ENCODE peak calls at places on chromosomes 7 and 10, in seven cellular contexts. One of them, this sample, is unnamed.

GRCh38 chr7:16657656-16658279 is 11.8 kb downstream of the BZW2 start:
- DNase-seq in RWPE2: no peak
- DNase-seq in CD8-positive, alpha-beta T cell: no peak
- DNase-seq in A549: peak; percentile 33
- DNase-seq in brain microvascular endothelial cell: peak; percentile 81
- DNase-seq in bronchial epithelial cell: peak; percentile 51
- DNase-seq in fibroblast of lung: peak; percentile 83
- DNase-seq in this sample: peak; percentile 85

GRCh38 chr7:136266457-136266856 is 289.3 kb upstream of the MTPN start:
- DNase-seq in RWPE2: no peak
- DNase-seq in CD8-positive, alpha-beta T cell: no peak
- DNase-seq in A549: no peak
- DNase-seq in brain microvascular endothelial cell: no peak
- DNase-seq in bronchial epithelial cell: no peak
- DNase-seq in fibroblast of lung: no peak
- DNase-seq in this sample: no peak

GRCh38 chr7:28686418-28686800 is 271.7 kb downstream of the TRIL start:
- DNase-seq in RWPE2: no peak
- DNase-seq in CD8-positive, alpha-beta T cell: no peak
- DNase-seq in A549: no peak
- DNase-seq in brain microvascular endothelial cell: peak; percentile 68
- DNase-seq in bronchial epithelial cell: peak; percentile 72
- DNase-seq in fibroblast of lung: peak; percentile 88
- DNase-seq in this sample: peak; percentile 56

GRCh38 chr10:22894714-22895113 is 33.1 kb upstream of the ARMC3 start:
- DNase-seq in RWPE2: no peak
- DNase-seq in CD8-positive, alpha-beta T cell: no peak
- DNase-seq in A549: no peak
- DNase-seq in brain microvascular endothelial cell: no peak
- DNase-seq in bronchial epithelial cell: peak; percentile 2
- DNase-seq in fibroblast of lung: no peak
- DNase-seq in this sample: no peak

GRCh38 chr7:54115028-54115763 is 427.0 kb upstream of the VSTM2A start:
- DNase-seq in RWPE2: no peak
- DNase-seq in CD8-positive, alpha-beta T cell: no peak
- DNase-seq in A549: no peak
- DNase-seq in brain microvascular endothelial cell: no peak
- DNase-seq in bronchial epithelial cell: no peak
- DNase-seq in fibroblast of lung: no peak
- DNase-seq in this sample: no peak

GRCh38 chr7:155560196-155560595 is 13.8 kb upstream of the CNPY1 start:
- DNase-seq in RWPE2: no peak
- DNase-seq in CD8-positive, alpha-beta T cell: no peak
- DNase-seq in A549: no peak
- DNase-seq in brain microvascular endothelial cell: no peak
- DNase-seq in bronchial epithelial cell: no peak
- DNase-seq in fibroblast of lung: no peak
- DNase-seq in this sample: no peak

GRCh38 chr10:112209534-112210200 is 26.1 kb upstream of the GPAM start:
- DNase-seq in RWPE2: no peak
- DNase-seq in CD8-positive, alpha-beta T cell: no peak
- DNase-seq in A549: no peak
- DNase-seq in brain microvascular endothelial cell: no peak
- DNase-seq in bronchial epithelial cell: no peak
- DNase-seq in fibroblast of lung: peak; percentile 17
- DNase-seq in this sample: peak; percentile 77

GRCh38 chr10:79150444-79150754 is 81.6 kb downstream of the ZMIZ1 start:
- DNase-seq in RWPE2: no peak
- DNase-seq in CD8-positive, alpha-beta T cell: no peak
- DNase-seq in A549: no peak
- DNase-seq in brain microvascular endothelial cell: no peak
- DNase-seq in bronchial epithelial cell: no peak
- DNase-seq in fibroblast of lung: no peak
- DNase-seq in this sample: no peak

GRCh38 chr7:136174477-136174876 is 197.3 kb upstream of the MTPN start:
- DNase-seq in RWPE2: no peak
- DNase-seq in CD8-positive, alpha-beta T cell: no peak
- DNase-seq in A549: no peak
- DNase-seq in brain microvascular endothelial cell: no peak
- DNase-seq in bronchial epithelial cell: no peak
- DNase-seq in fibroblast of lung: no peak
- DNase-seq in this sample: no peak

DNA sequence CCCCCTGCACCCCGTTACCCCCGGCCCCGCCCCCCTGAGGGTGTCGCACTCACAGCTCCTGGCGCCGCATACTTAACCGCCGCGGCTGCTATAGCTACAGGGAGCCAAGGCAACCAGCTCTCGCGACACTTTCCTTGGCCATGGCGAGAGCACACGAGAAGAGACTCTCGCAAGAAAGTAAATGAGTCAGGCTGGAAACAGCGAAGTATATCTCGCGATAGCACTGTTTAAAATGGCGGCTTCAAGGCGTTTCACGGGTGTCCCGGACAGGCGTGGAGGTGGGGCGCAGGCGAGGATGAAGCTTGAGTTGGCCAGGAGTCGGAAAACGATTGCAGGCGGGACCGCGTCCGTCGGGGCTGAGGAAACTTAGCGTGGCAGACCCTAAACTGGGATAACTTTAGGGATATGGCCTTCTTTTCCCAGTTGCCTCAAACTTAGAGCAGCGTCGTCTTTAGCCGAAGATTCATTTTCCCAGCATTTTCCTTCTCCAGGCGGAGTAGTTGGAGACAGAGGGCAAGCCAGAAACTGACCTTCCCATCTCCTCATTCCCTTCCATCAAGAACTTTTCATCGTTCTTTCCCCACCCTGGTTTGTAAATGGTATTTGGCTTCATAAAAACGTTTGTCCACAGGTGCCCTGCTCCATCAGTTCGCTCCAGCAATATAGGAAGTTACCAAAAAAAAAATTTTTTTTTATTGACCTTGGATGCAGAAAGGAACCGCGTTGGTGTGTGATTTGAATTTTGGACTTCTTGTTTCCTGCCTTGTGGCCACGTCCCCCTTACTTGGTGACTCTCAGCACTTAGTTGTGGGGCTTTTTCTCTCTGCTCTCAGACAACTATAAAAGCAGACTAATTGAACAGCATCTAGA is 15.2 kb downstream of the MYOZ1 start:
- DNase-seq in RWPE2: peak; percentile 92
- DNase-seq in CD8-positive, alpha-beta T cell: peak; percentile 92
- DNase-seq in A549: peak; percentile 99
- DNase-seq in brain microvascular endothelial cell: peak; percentile 97
- DNase-seq in bronchial epithelial cell: peak; percentile 98
- DNase-seq in fibroblast of lung: peak; percentile 96
- DNase-seq in this sample: peak; percentile 99
- TF ChIP-seq CTCF in RWPE2: no peak
- TF ChIP-seq CTCF in CD8-positive, alpha-beta T cell: no peak
- TF ChIP-seq CTCF in A549: no peak
- TF ChIP-seq CTCF in brain microvascular endothelial cell: no peak
- TF ChIP-seq CTCF in bronchial epithelial cell: no peak
- TF ChIP-seq CTCF in fibroblast of lung: no peak
- TF ChIP-seq CTCF in this sample: no peak

GRCh38 chr10:46092523-46093195 is 46.6 kb upstream of the MSMB start:
- DNase-seq in RWPE2: no peak
- DNase-seq in CD8-positive, alpha-beta T cell: peak; percentile 43
- DNase-seq in A549: no peak
- DNase-seq in brain microvascular endothelial cell: no peak
- DNase-seq in bronchial epithelial cell: no peak
- DNase-seq in fibroblast of lung: no peak
- DNase-seq in this sample: no peak

GRCh38 chr10:46094197-46094500 is 48.1 kb upstream of the MSMB start:
- DNase-seq in RWPE2: no peak
- DNase-seq in CD8-positive, alpha-beta T cell: no peak
- DNase-seq in A549: no peak
- DNase-seq in brain microvascular endothelial cell: no peak
- DNase-seq in bronchial epithelial cell: no peak
- DNase-seq in fibroblast of lung: no peak
- DNase-seq in this sample: no peak

GRCh38 chr10:46096426-46096825 is 50.4 kb upstream of the MSMB start:
- DNase-seq in RWPE2: no peak
- DNase-seq in CD8-positive, alpha-beta T cell: no peak
- DNase-seq in A549: no peak
- DNase-seq in brain microvascular endothelial cell: peak; percentile 44
- DNase-seq in bronchial epithelial cell: peak; percentile 13
- DNase-seq in fibroblast of lung: no peak
- DNase-seq in this sample: no peak

GRCh38 chr10:46096909-46097575 is 51.0 kb upstream of the MSMB start:
- DNase-seq in RWPE2: no peak
- DNase-seq in CD8-positive, alpha-beta T cell: no peak
- DNase-seq in A549: no peak
- DNase-seq in brain microvascular endothelial cell: no peak
- DNase-seq in bronchial epithelial cell: no peak
- DNase-seq in fibroblast of lung: no peak
- DNase-seq in this sample: no peak

DNA sequence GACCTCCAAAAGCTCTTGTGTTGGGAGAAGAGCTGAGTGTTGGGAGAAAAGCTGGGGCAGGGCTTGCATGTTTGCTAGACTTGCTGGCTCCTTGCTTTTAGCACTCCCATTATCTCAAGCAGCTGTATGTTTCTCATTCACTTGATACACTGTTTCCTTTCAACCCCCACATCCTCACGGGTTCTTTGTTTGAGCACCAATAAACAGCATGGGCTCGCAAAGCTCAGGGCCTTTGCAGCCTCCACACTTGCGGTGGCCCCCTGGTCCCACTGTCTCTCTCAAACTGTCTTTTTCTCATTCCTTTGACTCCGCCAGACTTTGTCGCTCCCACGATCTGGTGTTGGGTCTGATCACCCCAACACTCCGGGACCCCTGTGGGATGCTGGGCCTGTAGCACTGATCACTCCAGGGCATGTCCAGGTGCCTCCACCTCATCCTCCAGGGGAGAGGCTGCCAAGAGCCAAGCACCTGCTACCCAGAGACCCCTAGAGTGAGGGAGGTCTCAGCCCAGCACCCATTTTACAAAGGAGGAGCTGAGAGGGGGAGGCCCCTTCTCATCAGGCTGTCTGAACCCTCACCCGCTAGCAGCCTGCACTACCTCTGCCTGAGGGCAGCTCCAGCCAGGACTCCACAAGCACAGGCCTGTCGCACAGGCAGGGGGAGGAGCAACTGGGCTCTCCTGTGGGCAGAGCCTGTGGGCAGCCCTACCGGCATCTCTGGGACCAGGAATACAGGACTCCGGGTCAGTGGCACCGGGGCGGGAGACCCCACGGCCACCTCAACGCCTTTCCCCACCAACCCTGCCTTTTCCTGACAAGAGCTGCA is 49.1 kb upstream of the MSMB start:
- DNase-seq in RWPE2: no peak
- DNase-seq in CD8-positive, alpha-beta T cell: no peak
- DNase-seq in A549: no peak
- DNase-seq in brain microvascular endothelial cell: no peak
- DNase-seq in bronchial epithelial cell: peak; percentile 47
- DNase-seq in fibroblast of lung: no peak
- DNase-seq in this sample: no peak
- H3K4me3 ChIP-seq in RWPE2: no peak overlapping the region
- H3K4me3 ChIP-seq in CD8-positive, alpha-beta T cell: peak overlapping the region; percentile 63
- H3K4me3 ChIP-seq in A549: no peak overlapping the region
- H3K4me3 ChIP-seq in brain microvascular endothelial cell: no peak overlapping the region
- H3K4me3 ChIP-seq in bronchial epithelial cell: no peak overlapping the region
- H3K4me3 ChIP-seq in fibroblast of lung: no peak overlapping the region
- H3K4me3 ChIP-seq in this sample: no peak overlapping the region

GRCh38 chr10:3034611-3035010 is 32.7 kb upstream of the PFKP start:
- DNase-seq in RWPE2: no peak
- DNase-seq in CD8-positive, alpha-beta T cell: no peak
- DNase-seq in A549: no peak
- DNase-seq in brain microvascular endothelial cell: no peak
- DNase-seq in bronchial epithelial cell: no peak
- DNase-seq in fibroblast of lung: no peak
- DNase-seq in this sample: no peak

GRCh38 chr10:3030765-3031164 is 36.6 kb upstream of the PFKP start:
- DNase-seq in RWPE2: no peak
- DNase-seq in CD8-positive, alpha-beta T cell: no peak
- DNase-seq in A549: no peak
- DNase-seq in brain microvascular endothelial cell: no peak
- DNase-seq in bronchial epithelial cell: no peak
- DNase-seq in fibroblast of lung: no peak
- DNase-seq in this sample: no peak

GRCh38 chr10:3028444-3028843 is 38.9 kb upstream of the PFKP start:
- DNase-seq in RWPE2: no peak
- DNase-seq in CD8-positive, alpha-beta T cell: no peak
- DNase-seq in A549: no peak
- DNase-seq in brain microvascular endothelial cell: no peak
- DNase-seq in bronchial epithelial cell: no peak
- DNase-seq in fibroblast of lung: no peak
- DNase-seq in this sample: no peak

GRCh38 chr10:3033925-3034324 is 33.4 kb upstream of the PFKP start:
- DNase-seq in RWPE2: no peak
- DNase-seq in CD8-positive, alpha-beta T cell: no peak
- DNase-seq in A549: no peak
- DNase-seq in brain microvascular endothelial cell: no peak
- DNase-seq in bronchial epithelial cell: no peak
- DNase-seq in fibroblast of lung: no peak
- DNase-seq in this sample: no peak

GRCh38 chr10:3031490-3031889 is 35.9 kb upstream of the PFKP start:
- DNase-seq in RWPE2: no peak
- DNase-seq in CD8-positive, alpha-beta T cell: no peak
- DNase-seq in A549: no peak
- DNase-seq in brain microvascular endothelial cell: no peak
- DNase-seq in bronchial epithelial cell: no peak
- DNase-seq in fibroblast of lung: no peak
- DNase-seq in this sample: no peak
- TF ChIP-seq CTCF in RWPE2: no peak
- TF ChIP-seq CTCF in CD8-positive, alpha-beta T cell: no peak
- TF ChIP-seq CTCF in A549: no peak
- TF ChIP-seq CTCF in brain microvascular endothelial cell: no peak
- TF ChIP-seq CTCF in bronchial epithelial cell: no peak
- TF ChIP-seq CTCF in fibroblast of lung: no peak
- TF ChIP-seq CTCF in this sample: no peak

GRCh38 chr10:122162566-122163181 is 108.4 kb upstream of the BTBD16 start:
- DNase-seq in RWPE2: no peak
- DNase-seq in CD8-positive, alpha-beta T cell: no peak
- DNase-seq in A549: no peak
- DNase-seq in brain microvascular endothelial cell: no peak
- DNase-seq in bronchial epithelial cell: no peak
- DNase-seq in fibroblast of lung: peak; percentile 23
- DNase-seq in this sample: no peak

GRCh38 chr10:122161795-122162194 is 109.3 kb upstream of the BTBD16 start:
- DNase-seq in RWPE2: no peak
- DNase-seq in CD8-positive, alpha-beta T cell: no peak
- DNase-seq in A549: no peak
- DNase-seq in brain microvascular endothelial cell: no peak
- DNase-seq in bronchial epithelial cell: no peak
- DNase-seq in fibroblast of lung: no peak
- DNase-seq in this sample: no peak

GRCh38 chr10:122164028-122164601 is 107.0 kb upstream of the BTBD16 start:
- DNase-seq in RWPE2: no peak
- DNase-seq in CD8-positive, alpha-beta T cell: no peak
- DNase-seq in A549: no peak
- DNase-seq in brain microvascular endothelial cell: no peak
- DNase-seq in bronchial epithelial cell: no peak
- DNase-seq in fibroblast of lung: peak; percentile 55
- DNase-seq in this sample: no peak

GRCh38 chr10:122164815-122165491 is 106.1 kb upstream of the BTBD16 start:
- DNase-seq in RWPE2: no peak
- DNase-seq in CD8-positive, alpha-beta T cell: no peak
- DNase-seq in A549: no peak
- DNase-seq in brain microvascular endothelial cell: no peak
- DNase-seq in bronchial epithelial cell: no peak
- DNase-seq in fibroblast of lung: no peak
- DNase-seq in this sample: no peak

GRCh38 chr10:122163182-122164027 is 107.7 kb upstream of the BTBD16 start:
- DNase-seq in RWPE2: no peak
- DNase-seq in CD8-positive, alpha-beta T cell: no peak
- DNase-seq in A549: no peak
- DNase-seq in brain microvascular endothelial cell: no peak
- DNase-seq in bronchial epithelial cell: no peak
- DNase-seq in fibroblast of lung: peak; percentile 55
- DNase-seq in this sample: no peak
- H3K4me3 ChIP-seq in RWPE2: no peak overlapping the region
- H3K4me3 ChIP-seq in CD8-positive, alpha-beta T cell: no peak overlapping the region
- H3K4me3 ChIP-seq in A549: no peak overlapping the region
- H3K4me3 ChIP-seq in brain microvascular endothelial cell: peak overlapping the region; percentile 60
- H3K4me3 ChIP-seq in bronchial epithelial cell: no peak overlapping the region
- H3K4me3 ChIP-seq in fibroblast of lung: peak overlapping the region; percentile 50
- H3K4me3 ChIP-seq in this sample: peak overlapping the region; percentile 58